ENCODE peak calls at places on chromosomes 7 and 10, in four cellular contexts. R is CD8-positive, alpha-beta T cell; G is AML-193; I is nephron progenitor cell. L is an unnamed sample.

GRCh38 chr10:28429573-28430216 is 103.2 kb upstream of the WAC start:
- DNase-seq in I (no peak), R (no peak), G (no peak), L (no peak)

GRCh38 chr7:105268056-105268455 is 120.7 kb downstream of the SRPK2 start:
- DNase-seq in I (no peak), G (peak), R (no peak), L (no peak)

GRCh38 chr10:112732277-112732891 is 217.7 kb upstream of the TCF7L2 start:
- DNase-seq in I (no peak), R (no peak), G (no peak), L (peak)

GRCh38 chr10:30127120-30127541 is 67.7 kb upstream of the JCAD start:
- DNase-seq in I (no peak), G (no peak), R (no peak), L (no peak)

GRCh38 chr10:34022195-34022594 is 687.7 kb upstream of the NRP1 start:
- DNase-seq in R (no peak), G (no peak), I (no peak), L (no peak)

GRCh38 chr7:29091121-29091601 is 55.2 kb downstream of the CPVL start:
- DNase-seq in G (no peak), I (no peak), R (no peak), L (no peak)

GRCh38 chr10:129047001-129047400 is 420.0 kb upstream of the MGMT start:
- DNase-seq in G (no peak), I (no peak), R (no peak), L (no peak)

GRCh38 chr7:91940171-91940570 is 491 bp upstream of the AKAP9 start:
- DNase-seq in G (peak), I (peak), R (no peak), L (peak)

GRCh38 chr7:96380111-96380512 is 58.2 kb upstream of the SLC25A13 start:
- DNase-seq in G (no peak), R (no peak), I (peak), L (no peak)

GRCh38 chr10:79985481-79986072 is 36.7 kb upstream of the SFTPD start:
- DNase-seq in I (no peak), R (no peak), G (no peak), L (no peak)

GRCh38 chr7:55086413-55087201 is 67.8 kb downstream of the EGFR start:
- DNase-seq in G (no peak), I (no peak), R (no peak), L (no peak)

GRCh38 chr7:15433154-15433553 is 128.7 kb downstream of the AGMO start:
- DNase-seq in G (no peak), R (no peak), I (no peak), L (no peak)

GRCh38 chr7:36564500-36564899 is 159.8 kb downstream of the AOAH start:
- DNase-seq in R (no peak), I (no peak), G (no peak), L (no peak)

GRCh38 chr7:155322530-155322929 is 24.9 kb downstream of the INSIG1 start:
- DNase-seq in I (no peak), R (no peak), G (no peak), L (no peak)